ENCODE peak calls at places on chromosomes 1 and 21, in six cellular contexts. B is hepatocyte; W is activated CD4-positive, CD25-positive, alpha-beta regulatory T cell treated with anti-CD3 and anti-CD28 coated beads, Interleukin-2, amount 50 U/mL, for 72 hours; O is epithelial cell of prostate; M is activated CD8-positive, alpha-beta T cell treated with anti-CD3 and anti-CD28 coated beads, Interleukin-2, amount 10 ng/mL, durations not matched to agents 7 days and 5 days; S is stimulated activated CD4-positive, alpha-beta T cell treated with anti-CD3 and anti-CD28 coated beads, Interleukin-4, amount 100 ng/mL, for 4 hours. R is an unnamed sample.
A peak's percentile ranks its signal among the peaks of the same experiment; 100 is the strongest.

GRCh38 chr1:1349256-1350012 is at the start of gene DVL1:
- DNase-seq in B (peak; percentile 86), O (no peak), W (peak; percentile 80), M (peak; percentile 73), S (peak; percentile 79), R (no peak)

GRCh38 chr1:32536764-32537163 is 2.5 kb upstream of the ZBTB8A start:
- DNase-seq in O (no peak), S (no peak), M (no peak), W (no peak), B (no peak), R (no peak)

GRCh38 chr1:30847358-30847972 is 61.1 kb downstream of the SDC3 start:
- DNase-seq in O (no peak), M (no peak), W (no peak), B (peak; percentile 59), S (no peak), R (peak; percentile 62)

GRCh38 chr1:227447531-227447990 is 115.8 kb upstream of the ZNF678 start:
- DNase-seq in S (no peak), O (no peak), M (no peak), W (no peak), B (peak; percentile 26), R (no peak)

GRCh38 chr1:34806396-34806795 is 13.6 kb downstream of the GJA4 start:
- DNase-seq in M (no peak), W (no peak), B (no peak), O (no peak), S (no peak), R (no peak)

GRCh38 chr1:43688594-43689000 is 18.7 kb upstream of the ST3GAL3 start:
- DNase-seq in S (no peak), B (no peak), M (no peak), W (no peak), O (no peak), R (no peak)

GRCh38 chr1:71916894-71917293 is 365.4 kb downstream of the NEGR1 start:
- DNase-seq in O (no peak), S (no peak), W (no peak), M (no peak), B (no peak), R (no peak)

GRCh38 chr1:113981962-113982931 is 3.0 kb downstream of the OLFML3 start:
- DNase-seq in W (no peak), O (no peak), B (peak; percentile 76), M (no peak), S (no peak), R (no peak)

GRCh38 chr1:110185181-110185580 is 24.9 kb upstream of the KCNC4 start:
- DNase-seq in M (no peak), S (no peak), W (no peak), O (no peak), B (no peak), R (no peak)

GRCh38 chr21:41802185-41802584 is 35.3 kb upstream of the RIPK4 start:
- DNase-seq in W (no peak), S (no peak), O (no peak), B (no peak), M (no peak), R (no peak)

GRCh38 chr1:11571906-11572616 is 82.2 kb downstream of the FBXO2 start:
- DNase-seq in S (no peak), M (peak; percentile 58), O (no peak), B (no peak), W (no peak), R (no peak)

GRCh38 chr1:26704629-26705028 is 8.8 kb downstream of the ARID1A start:
- DNase-seq in M (no peak), O (no peak), B (no peak), S (no peak), W (no peak), R (no peak)

GRCh38 chr1:235597867-235598553 is 51.6 kb downstream of the GNG4 start:
- DNase-seq in O (no peak), W (no peak), B (peak; percentile 32), S (no peak), M (no peak), R (no peak)

GRCh38 chr1:202569393-202570322 is 140.6 kb downstream of the SYT2 start:
- DNase-seq in M (no peak), B (no peak), W (no peak), O (no peak), S (no peak), R (no peak)

GRCh38 chr1:45796381-45796780 is 7.0 kb upstream of the MAST2 start:
- DNase-seq in M (no peak), S (no peak), B (no peak), W (no peak), O (no peak), R (no peak)

GRCh38 chr1:201740609-201741231 is 88.2 kb upstream of the IPO9 start:
- DNase-seq in O (no peak), W (no peak), S (no peak), B (no peak), M (no peak), R (peak; percentile 61)

GRCh38 chr1:906532-907420 is 16.9 kb upstream of the SAMD11 start:
- DNase-seq in W (peak; percentile 26), S (no peak), M (peak; percentile 43), O (no peak), B (peak; percentile 40), R (peak; percentile 83)

GRCh38 chr1:115648717-115649691 is 7.2 kb downstream of the VANGL1 start:
- DNase-seq in B (peak; percentile 26), O (no peak), W (no peak), M (peak; percentile 41), S (no peak), R (no peak)

GRCh38 chr1:44318097-44319088 is 36.7 kb downstream of the ERI3 start:
- DNase-seq in M (peak; percentile 65), O (no peak), W (peak; percentile 48), S (peak; percentile 22), B (peak; percentile 72), R (no peak)

GRCh38 chr1:24888971-24889670 is 41.0 kb downstream of the RUNX3 start:
- DNase-seq in M (no peak), S (no peak), B (no peak), O (no peak), W (no peak), R (no peak)

GRCh38 chr21:41630249-41630648 is 122.3 kb upstream of the TMPRSS2 start:
- DNase-seq in O (peak; percentile 100), M (no peak), W (no peak), S (no peak), B (peak; percentile 92), R (no peak)

GRCh38 chr21:16454371-16454770 is 724.6 kb downstream of the USP25 start:
- DNase-seq in O (no peak), B (no peak), W (no peak), S (no peak), M (no peak), R (no peak)

GRCh38 chr1:42210421-42211133 is 46.0 kb upstream of the GUCA2A start:
- DNase-seq in B (no peak), M (no peak), S (no peak), W (no peak), O (no peak), R (no peak)

GRCh38 chr1:234468580-234468979 is 10.4 kb downstream of the TARBP1 start:
- DNase-seq in S (no peak), M (no peak), B (no peak), O (no peak), W (no peak), R (no peak)

GRCh38 chr1:198499588-198499987 is 40.9 kb downstream of the ATP6V1G3 start:
- DNase-seq in W (no peak), M (no peak), B (no peak), O (no peak), S (no peak), R (no peak)

GRCh38 chr1:184982002-184982954 is 8.0 kb upstream of the NIBAN1 start:
- DNase-seq in O (no peak), W (peak; percentile 80), S (peak; percentile 71), B (peak; percentile 73), M (peak; percentile 83), R (peak; percentile 78)

GRCh38 chr1:172946814-172947507 is 103.8 kb downstream of the TNFSF18 start:
- DNase-seq in S (no peak), B (no peak), O (no peak), W (no peak), M (peak; percentile 46), R (no peak)

GRCh38 chr1:211281322-211282022 is 22.3 kb downstream of the RCOR3 start:
- DNase-seq in S (no peak), O (no peak), W (no peak), M (no peak), B (no peak), R (no peak)

GRCh38 chr1:74971982-74972381 is 162.2 kb upstream of the LHX8 start:
- DNase-seq in S (no peak), W (no peak), O (no peak), B (no peak), M (no peak), R (no peak)

GRCh38 chr1:66752000-66752592 is at the start of gene DYNLT5:
- DNase-seq in S (no peak), O (no peak), W (no peak), M (no peak), B (peak; percentile 46), R (peak; percentile 64)

GRCh38 chr1:23779826-23780371 is 1.7 kb downstream of the PITHD1 start:
- DNase-seq in S (no peak), M (no peak), O (no peak), W (no peak), B (no peak), R (no peak)

GRCh38 chr1:63955746-63956145 is 181.9 kb downstream of the ROR1 start:
- DNase-seq in W (no peak), O (no peak), B (no peak), S (no peak), M (no peak), R (no peak)

GRCh38 chr1:107879927-107880326 is 85.1 kb downstream of the VAV3 start:
- DNase-seq in S (no peak), B (no peak), M (no peak), W (no peak), O (no peak), R (no peak)

GRCh38 chr1:201655243-201655642 is 116.3 kb downstream of the NAV1 start:
- DNase-seq in M (no peak), O (no peak), W (no peak), B (peak; percentile 71), S (no peak), R (no peak)

GRCh38 chr1:165352109-165352441 is 4.4 kb downstream of the LMX1A start:
- DNase-seq in M (no peak), S (no peak), W (no peak), O (no peak), B (no peak), R (no peak)